ENCODE peak calls at places on chromosomes 16 and 17, in seven cellular contexts. S, C, V, B, E, L and H are unnamed samples.

GRCh38 chr16:84324439-84325262 is 30.0 kb downstream of the WFDC1 start:
- DNase-seq in S (no peak), C (no peak), V (no peak), B (no peak), E (no peak), L (no peak), H (no peak)

GRCh38 chr17:78822552-78822951 is 18.1 kb downstream of the USP36 start:
- DNase-seq in S (no peak), C (no peak), V (no peak), B (no peak), E (no peak), L (no peak), H (no peak)

GRCh38 chr16:8935989-8936388 is 27.7 kb downstream of the USP7 start:
- DNase-seq in S (no peak), C (no peak), V (peak), B (peak), E (no peak), L (peak), H (no peak)

GRCh38 chr17:79746955-79747507 is 16.3 kb downstream of the ENPP7 start:
- DNase-seq in S (no peak), C (no peak), V (no peak), B (no peak), E (no peak), L (no peak), H (no peak)

GRCh38 chr16:1651509-1652342 is 26.4 kb upstream of the JPT2 start:
- DNase-seq in S (no peak), C (no peak), V (no peak), B (no peak), E (no peak), L (no peak), H (no peak)

GRCh38 chr17:49316889-49317288 is 45.2 kb downstream of the ZNF652 start:
- DNase-seq in S (no peak), C (no peak), V (no peak), B (no peak), E (no peak), L (no peak), H (no peak)

GRCh38 chr17:57959929-57960328 is 4.7 kb upstream of the CUEDC1 start:
- DNase-seq in S (no peak), C (no peak), V (no peak), B (no peak), E (no peak), L (no peak), H (peak)

GRCh38 chr17:77316191-77316641 is 175.4 kb downstream of the SEC14L1 start:
- DNase-seq in S (no peak), C (peak), V (peak), B (no peak), E (no peak), L (peak), H (peak)

GRCh38 chr16:2817496-2818277 is 650 bp downstream of the PRSS21 start:
- DNase-seq in S (no peak), C (no peak), V (peak), B (no peak), E (no peak), L (no peak), H (no peak)

GRCh38 chr16:1580956-1581355 is 30.9 kb downstream of the IFT140 start:
- DNase-seq in S (peak), C (no peak), V (peak), B (no peak), E (no peak), L (no peak), H (no peak)

GRCh38 chr17:60659156-60659555 is 18.5 kb upstream of the BCAS3 start:
- DNase-seq in S (no peak), C (no peak), V (no peak), B (no peak), E (no peak), L (no peak), H (no peak)

GRCh38 chr17:65294184-65294719 is 157.1 kb downstream of the RGS9 start:
- DNase-seq in S (peak), C (peak), V (peak), B (peak), E (peak), L (peak), H (peak)

GRCh38 chr16:89188064-89188441 is 12.3 kb downstream of the SLC22A31 start:
- DNase-seq in S (no peak), C (no peak), V (no peak), B (no peak), E (no peak), L (no peak), H (no peak)

DNA sequence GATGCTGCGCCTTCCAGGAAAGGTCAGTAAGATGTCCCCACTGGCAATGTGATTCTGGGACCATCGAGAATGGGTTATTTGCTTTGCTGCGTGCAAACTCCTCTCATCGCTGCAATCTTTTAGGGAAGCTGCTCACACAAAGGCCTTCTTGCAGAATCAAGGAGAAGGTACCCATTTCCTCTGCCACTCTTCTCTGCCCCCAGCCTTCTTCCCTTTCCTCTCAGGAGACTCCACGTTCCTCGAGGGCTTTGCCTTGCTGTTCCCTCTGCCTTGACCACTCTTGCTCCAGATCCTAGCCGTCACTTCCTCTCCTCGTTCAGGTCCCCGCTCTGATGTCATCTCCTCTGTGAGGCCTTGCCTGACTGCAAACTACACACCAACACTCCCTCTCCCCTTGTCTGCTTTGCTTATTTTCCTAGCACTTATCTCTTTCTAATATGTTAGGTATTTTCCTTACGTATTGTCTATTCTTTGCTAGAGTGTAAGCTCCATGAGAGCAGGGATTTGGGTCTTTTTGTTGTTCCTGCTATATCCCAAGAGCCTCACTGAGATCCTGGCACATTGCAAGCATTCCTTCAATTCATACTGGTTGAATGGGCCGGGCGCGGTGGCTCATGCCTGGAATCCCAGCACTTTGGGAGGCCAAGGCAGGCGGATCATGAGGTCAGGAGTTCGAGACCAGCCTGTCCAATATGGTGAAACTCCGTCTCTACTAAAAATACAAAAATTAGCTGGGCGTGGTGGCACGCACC is 5.3 kb upstream of the CRK start:
- DNase-seq in S (no peak), C (no peak), V (no peak), B (no peak), E (no peak), L (no peak), H (no peak)
- TF ChIP-seq POLR2A in S (no peak), C (no peak), V (no peak), B (no peak), E (no peak), L (no peak), H (no peak)

DNA sequence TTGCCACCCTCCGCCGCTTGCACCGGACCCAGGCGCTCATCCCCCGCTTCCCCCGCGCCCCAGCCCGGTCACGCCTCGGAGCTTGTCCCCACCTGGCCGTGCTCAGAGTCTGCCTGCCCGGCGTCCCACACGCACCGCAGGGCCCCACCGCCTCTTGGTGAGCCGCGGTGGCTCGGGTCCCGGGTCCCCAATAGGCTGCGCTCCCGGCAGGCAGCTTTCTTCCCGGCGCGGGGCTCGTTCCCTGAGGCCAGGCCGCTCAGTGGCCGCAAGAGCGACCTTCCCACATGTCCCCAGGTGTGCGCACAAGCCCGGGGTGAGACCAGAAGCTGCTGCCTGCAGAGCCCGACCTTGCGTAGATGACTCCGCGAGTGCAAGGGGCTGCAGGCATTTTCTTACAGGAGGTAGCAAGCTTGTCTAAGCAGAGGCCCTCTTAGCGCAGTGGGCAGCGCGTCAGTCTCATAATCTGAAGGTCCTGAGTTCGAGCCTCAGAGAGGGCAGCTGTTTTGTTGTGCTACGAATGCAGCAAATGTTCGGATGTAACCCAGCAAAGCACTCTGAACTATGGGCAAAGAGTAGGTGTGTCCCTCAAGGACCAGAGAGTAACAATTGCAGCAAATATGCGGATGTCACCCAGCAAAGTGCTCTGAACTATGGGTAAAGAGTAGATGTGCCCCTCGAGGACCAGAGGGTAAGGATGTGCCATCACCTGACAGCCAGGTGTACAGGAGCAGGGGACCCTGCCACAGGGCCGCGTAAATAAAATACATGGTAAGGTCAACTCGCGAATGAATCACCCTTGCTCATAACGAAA is 15.6 kb downstream of the TLE7 start:
- DNase-seq in S (no peak), C (peak), V (peak), B (peak), E (peak), L (peak), H (no peak)
- TF ChIP-seq CTCF in S (no peak), C (no peak), V (no peak), B (peak), E (no peak), L (no peak), H (no peak)

GRCh38 chr16:85901110-85901509 is 2.1 kb downstream of the IRF8 start:
- DNase-seq in S (no peak), C (no peak), V (no peak), B (no peak), E (no peak), L (no peak), H (no peak)

GRCh38 chr16:85899444-85899843 is 482 bp downstream of the IRF8 start:
- DNase-seq in S (peak), C (no peak), V (no peak), B (no peak), E (no peak), L (no peak), H (no peak)

GRCh38 chr16:85898521-85899442 is at the start of gene IRF8:
- DNase-seq in S (peak), C (no peak), V (peak), B (no peak), E (no peak), L (peak), H (peak)

GRCh38 chr16:85901760-85902365 is 2.9 kb downstream of the IRF8 start:
- DNase-seq in S (no peak), C (no peak), V (no peak), B (no peak), E (no peak), L (no peak), H (no peak)

DNA sequence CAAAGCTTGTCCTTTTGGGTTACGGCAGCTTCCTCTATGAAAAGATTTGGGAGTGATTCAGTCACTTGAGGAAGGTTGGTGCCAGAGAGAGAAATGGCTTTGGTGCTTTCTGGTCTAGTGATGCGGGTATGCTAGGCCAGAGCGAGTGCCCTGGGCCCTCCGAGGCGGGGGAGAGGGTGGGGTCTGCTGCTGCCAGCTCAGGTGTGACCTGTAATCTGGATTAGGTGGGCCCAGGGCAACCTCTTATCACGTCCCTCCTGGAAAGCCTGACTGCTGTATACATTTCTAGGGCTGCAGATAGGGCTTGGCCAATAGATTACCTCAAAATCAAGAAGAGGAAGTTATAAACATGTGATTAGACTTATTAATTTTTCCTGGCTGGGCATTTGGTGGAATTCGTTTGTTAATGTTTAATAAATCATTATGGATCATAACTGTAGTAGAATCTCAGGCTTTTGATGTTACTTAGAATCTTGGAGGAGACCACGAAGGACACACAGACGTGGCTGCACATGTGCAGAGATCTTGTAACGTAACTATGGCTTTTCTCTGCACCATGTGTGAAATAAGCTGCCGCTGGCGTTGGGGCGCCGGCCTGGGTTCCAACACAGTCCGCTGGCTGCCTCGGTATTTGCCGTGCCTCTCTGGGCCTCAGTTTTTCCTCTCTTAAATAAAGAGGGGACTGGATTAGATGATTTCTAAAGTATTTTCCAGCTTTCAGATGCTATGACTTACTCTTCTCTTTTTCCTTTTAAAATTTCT is 1.2 kb downstream of the IRF8 start:
- DNase-seq in S (peak), C (no peak), V (no peak), B (no peak), E (no peak), L (no peak), H (no peak)
- H3K4me3 ChIP-seq in S (peak), C (no peak), V (peak), B (no peak), E (no peak), L (no peak), H (no peak)

GRCh38 chr17:40121886-40122465 is at the start of gene MSL1:
- DNase-seq in S (peak), C (peak), V (peak), B (peak), E (no peak), L (peak), H (peak)

GRCh38 chr17:40122466-40122943 is 734 bp downstream of the MSL1 start:
- DNase-seq in S (no peak), C (peak), V (peak), B (no peak), E (no peak), L (peak), H (no peak)

GRCh38 chr17:40124279-40125141 is 2.7 kb downstream of the MSL1 start:
- DNase-seq in S (no peak), C (no peak), V (no peak), B (no peak), E (no peak), L (peak), H (no peak)

GRCh38 chr17:40123811-40124114 is 2.0 kb downstream of the MSL1 start:
- DNase-seq in S (no peak), C (no peak), V (no peak), B (no peak), E (no peak), L (no peak), H (no peak)

DNA sequence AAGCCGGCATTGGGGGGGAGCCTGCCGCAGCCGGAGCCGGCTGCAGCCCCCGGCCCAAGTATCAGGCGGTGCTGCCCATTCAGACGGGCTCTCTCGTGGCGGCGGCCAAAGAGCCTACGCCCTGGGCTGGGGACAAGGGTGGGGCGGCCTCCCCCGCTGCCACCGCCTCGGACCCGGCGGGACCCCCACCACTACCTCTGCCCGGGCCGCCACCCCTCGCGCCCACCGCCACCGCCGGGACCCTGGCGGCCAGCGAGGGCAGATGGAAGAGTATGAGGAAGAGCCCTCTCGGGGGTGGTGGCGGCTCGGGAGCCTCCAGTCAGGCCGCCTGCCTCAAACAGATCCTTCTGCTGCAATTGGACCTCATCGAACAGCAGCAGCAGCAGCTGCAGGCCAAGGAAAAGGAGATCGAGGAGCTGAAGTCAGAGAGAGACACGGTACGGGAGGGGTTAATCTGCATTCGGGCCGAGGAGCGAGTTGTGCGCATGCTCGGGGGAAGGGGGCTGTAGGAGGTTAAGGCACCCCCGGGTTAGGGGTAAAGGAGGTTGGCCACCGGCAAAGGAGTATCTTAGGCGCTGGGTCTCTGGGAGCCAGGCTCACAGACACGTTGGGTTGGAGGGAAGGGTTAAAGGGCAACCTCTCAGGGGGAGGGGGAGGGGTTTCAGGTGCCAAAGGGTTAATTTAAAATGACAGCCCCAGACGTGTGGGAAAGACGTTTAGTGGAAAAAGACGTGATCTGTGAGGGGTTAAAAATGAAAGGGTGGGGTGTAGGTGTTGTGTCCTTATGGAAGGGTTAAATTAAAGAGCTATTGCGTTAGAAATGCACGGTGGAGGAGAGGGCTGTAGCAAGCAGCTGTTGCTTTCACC is 1.4 kb downstream of the MSL1 start:
- DNase-seq in S (no peak), C (peak), V (peak), B (no peak), E (no peak), L (peak), H (no peak)
- TF ChIP-seq POLR2A in S (no peak), C (no peak), V (peak), B (no peak), E (peak), L (no peak), H (no peak)

GRCh38 chr17:28547096-28547622 is 5.3 kb downstream of the UNC119 start:
- DNase-seq in S (no peak), C (no peak), V (no peak), B (no peak), E (no peak), L (no peak), H (no peak)

GRCh38 chr17:28550858-28551257 is 1.6 kb downstream of the UNC119 start:
- DNase-seq in S (no peak), C (no peak), V (no peak), B (no peak), E (no peak), L (no peak), H (no peak)

GRCh38 chr17:28547623-28548416 is 4.6 kb downstream of the UNC119 start:
- DNase-seq in S (peak), C (peak), V (peak), B (peak), E (peak), L (peak), H (peak)

GRCh38 chr17:28549274-28550132 is 2.9 kb downstream of the UNC119 start:
- DNase-seq in S (no peak), C (no peak), V (no peak), B (no peak), E (no peak), L (no peak), H (no peak)

DNA sequence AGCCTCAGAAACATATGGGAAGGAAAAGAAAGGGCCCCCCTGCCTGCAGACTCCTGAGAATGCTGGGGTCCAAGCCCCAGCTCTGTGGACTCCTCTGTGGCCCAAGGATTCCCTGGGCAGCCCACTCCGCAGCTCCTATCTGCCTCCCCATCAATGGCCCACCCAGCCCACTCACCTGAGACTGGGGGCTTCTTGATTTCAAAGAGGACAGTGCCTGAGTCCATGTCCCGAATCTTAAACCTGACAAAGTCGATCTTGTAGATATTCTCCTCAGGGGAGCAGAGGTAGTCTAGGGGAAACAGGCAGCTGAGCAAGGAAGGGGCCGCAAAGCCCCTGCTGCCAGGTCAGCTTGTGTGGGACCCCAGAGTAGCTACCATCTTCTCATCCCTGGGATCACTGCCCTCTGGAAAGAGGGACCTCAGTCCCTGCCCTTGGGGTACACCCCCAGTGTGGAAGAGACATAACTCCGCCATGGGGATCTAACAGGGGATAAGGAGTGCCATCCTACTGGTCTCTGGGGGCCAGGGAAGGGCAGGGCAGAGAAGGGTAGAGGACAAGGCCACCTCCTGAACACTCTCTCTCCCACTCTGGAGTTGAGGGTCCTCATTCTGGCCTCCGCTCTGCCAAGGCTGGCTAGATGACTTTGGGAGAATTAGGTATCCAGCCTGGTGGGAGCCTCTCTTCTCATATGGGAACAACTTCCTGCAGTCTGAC is 3.9 kb downstream of the UNC119 start:
- DNase-seq in S (no peak), C (no peak), V (no peak), B (no peak), E (no peak), L (no peak), H (no peak)
- TF ChIP-seq CTCF in S (no peak), C (no peak), V (no peak), B (no peak), E (no peak), L (no peak), H (no peak)

DNA sequence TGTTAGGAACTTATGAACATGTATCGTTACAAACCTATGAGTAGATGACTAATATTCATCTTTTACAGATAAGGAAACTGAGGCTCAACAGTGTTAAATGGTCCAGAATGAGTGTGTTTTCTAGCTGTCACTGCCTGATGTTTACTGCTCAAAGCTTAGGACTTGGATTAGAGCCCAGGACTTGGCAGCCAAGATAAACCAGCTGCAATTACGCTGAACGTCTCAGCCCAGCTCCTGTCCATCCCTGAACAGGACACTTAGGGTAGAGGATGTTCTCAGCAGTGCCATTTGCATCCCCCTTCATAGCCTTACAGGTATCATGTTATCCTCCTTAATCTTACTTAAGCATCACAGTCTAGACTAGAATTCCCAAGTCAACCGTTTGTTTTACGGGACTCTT is 286.0 kb downstream of the WWOX start:
- DNase-seq in S (no peak), C (no peak), V (no peak), B (no peak), E (no peak), L (no peak), H (no peak)
- H3K4me3 ChIP-seq in S (no peak), C (no peak), V (no peak), B (no peak), E (no peak), L (no peak), H (no peak)